ENCODE peak calls at places on chromosomes 4 and X, in six cellular contexts. O is esophagus muscularis mucosa, G is heart right ventricle, F is Caco-2, P is upper lobe of right lung, E is HCT116. I is an unnamed sample. For H3K4me1, the result is how much of the 10 kb centered on the place peaks cover.

GRCh38 chrX:48021026-48021900 is 14.5 kb downstream of the SPACA5 start:
- DNase-seq in O (no peak), G (peak), F (peak), P (peak), E (no peak), I (no peak)

GRCh38 chr4:8699063-8699385 is 106.5 kb downstream of the CPZ start:
- DNase-seq in O (no peak), G (no peak), F (no peak), P (peak), E (no peak), I (no peak)

GRCh38 chr4:169115144-169115896 is 105.3 kb upstream of the CBR4 start:
- DNase-seq in O (no peak), G (no peak), F (peak), P (no peak), E (no peak), I (no peak)

GRCh38 chr4:1449833-1450741 is 43.8 kb upstream of the NKX1-1 start:
- DNase-seq in O (no peak), G (no peak), F (peak), P (no peak), E (no peak), I (no peak)

GRCh38 chrX:136584545-136584944 is 52.5 kb downstream of the VGLL1 start:
- DNase-seq in O (no peak), G (no peak), F (no peak), P (no peak), E (no peak), I (no peak)

GRCh38 chr4:20684852-20685763 is 15.2 kb upstream of the PACRGL start:
- DNase-seq in O (no peak), G (no peak), F (no peak), P (no peak), E (no peak), I (no peak)

GRCh38 chr4:81194286-81194685 is 20.7 kb downstream of the PRKG2 start:
- DNase-seq in O (no peak), G (no peak), F (no peak), P (no peak), E (no peak), I (no peak)

GRCh38 chr4:22668702-22669101 is 24.0 kb upstream of the GBA3 start:
- DNase-seq in O (no peak), G (no peak), F (no peak), P (no peak), E (no peak), I (no peak)

GRCh38 chr4:164617426-164617825 is 136.5 kb upstream of the SMIM31 start:
- DNase-seq in O (no peak), G (no peak), F (no peak), P (no peak), E (no peak), I (no peak)

GRCh38 chr4:153153339-153153851 is 50.8 kb upstream of the TRIM2 start:
- DNase-seq in O (no peak), G (peak), F (peak), P (peak), E (no peak), I (no peak)

GRCh38 chrX:123960956-123961267 is 594 bp upstream of the STAG2 start:
- DNase-seq in O (no peak), G (no peak), F (no peak), P (no peak), E (no peak), I (no peak)

GRCh38 chr4:124044330-124044729 is 647.7 kb downstream of the SPRY1 start:
- DNase-seq in O (no peak), G (no peak), F (no peak), P (no peak), E (no peak), I (no peak)

GRCh38 chrX:7068939-7069367 is 78.6 kb upstream of the STS start:
- DNase-seq in O (no peak), G (peak), F (no peak), P (no peak), E (no peak), I (no peak)

GRCh38 chrX:150547511-150548115 is 20.8 kb upstream of the MTM1 start:
- DNase-seq in O (peak), G (peak), F (no peak), P (peak), E (no peak), I (peak)

GRCh38 chr4:77232653-77233052 is 75.6 kb downstream of the CCNG2 start:
- DNase-seq in O (no peak), G (no peak), F (no peak), P (no peak), E (no peak), I (no peak)

GRCh38 chr4:141352775-141353544 is 132.3 kb downstream of the ZNF330 start:
- DNase-seq in O (no peak), G (no peak), F (no peak), P (no peak), E (no peak), I (no peak)

DNA sequence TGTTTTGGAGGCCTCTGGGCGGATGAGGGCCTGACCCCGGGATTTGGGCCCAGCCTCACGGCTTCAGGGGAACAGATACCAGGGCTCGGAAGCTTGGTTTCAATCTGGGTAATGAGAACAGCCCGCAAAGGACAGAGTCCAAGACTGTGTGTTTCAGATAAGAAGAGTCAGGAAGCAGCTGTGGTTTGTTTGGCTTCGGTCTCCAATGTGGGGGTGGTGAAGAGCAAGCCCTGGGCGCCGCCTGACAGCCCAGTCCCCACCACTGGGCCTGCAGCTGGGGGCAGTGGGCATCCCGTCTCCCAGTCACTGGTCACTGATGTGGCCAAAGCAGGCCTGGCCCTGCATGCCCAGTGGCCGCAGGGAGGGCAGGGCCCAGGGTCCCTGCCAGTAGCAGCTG is 9.1 kb downstream of the WFS1 start:
- DNase-seq in O (no peak), G (peak), F (peak), P (no peak), E (no peak), I (no peak)
- H3K4me1 ChIP-seq in O (half or more), G (half or more), F (under half), P (half or more), E (under half), I (half or more)

DNA sequence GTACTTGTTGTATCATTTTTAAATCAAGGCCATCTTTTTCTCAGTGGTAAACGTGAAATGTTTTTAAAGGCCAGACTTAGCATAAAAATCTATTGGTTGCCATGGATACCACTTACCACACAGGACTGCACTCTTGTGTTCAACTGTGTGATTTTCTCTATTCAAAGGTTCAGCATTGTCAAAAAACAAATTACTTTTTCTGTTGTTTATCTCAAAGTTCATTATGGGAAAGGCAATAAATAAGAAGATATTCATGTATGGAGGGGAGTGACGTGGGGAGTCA is 231.0 kb upstream of the GATB start:
- DNase-seq in O (no peak), G (no peak), F (no peak), P (no peak), E (no peak), I (no peak)
- H3K4me1 ChIP-seq in O (under half), G (under half), F (under half), P (under half), E (under half), I (under half)

GRCh38 chr4:110484767-110485166 is 8.8 kb downstream of the ENPEP start:
- DNase-seq in O (no peak), G (no peak), F (no peak), P (no peak), E (no peak), I (no peak)

GRCh38 chr4:110486226-110486625 is 10.3 kb downstream of the ENPEP start:
- DNase-seq in O (no peak), G (no peak), F (no peak), P (no peak), E (no peak), I (no peak)

GRCh38 chr4:110484029-110484428 is 8.1 kb downstream of the ENPEP start:
- DNase-seq in O (no peak), G (no peak), F (no peak), P (no peak), E (no peak), I (no peak)

GRCh38 chr4:110483516-110483915 is 7.6 kb downstream of the ENPEP start:
- DNase-seq in O (no peak), G (no peak), F (no peak), P (no peak), E (no peak), I (no peak)

GRCh38 chr4:110485452-110485851 is 9.5 kb downstream of the ENPEP start:
- DNase-seq in O (no peak), G (no peak), F (no peak), P (no peak), E (no peak), I (no peak)
- H3K4me1 ChIP-seq in O (under half), G (under half), F (under half), P (under half), E (under half), I (under half)

GRCh38 chr4:134202136-134202535 is 547 bp upstream of the PABPC4L start:
- DNase-seq in O (no peak), G (no peak), F (no peak), P (no peak), E (no peak), I (no peak)
- H3K4me1 ChIP-seq in O (under half), G (under half), F (under half), P (under half), E (under half), I (under half)

DNA sequence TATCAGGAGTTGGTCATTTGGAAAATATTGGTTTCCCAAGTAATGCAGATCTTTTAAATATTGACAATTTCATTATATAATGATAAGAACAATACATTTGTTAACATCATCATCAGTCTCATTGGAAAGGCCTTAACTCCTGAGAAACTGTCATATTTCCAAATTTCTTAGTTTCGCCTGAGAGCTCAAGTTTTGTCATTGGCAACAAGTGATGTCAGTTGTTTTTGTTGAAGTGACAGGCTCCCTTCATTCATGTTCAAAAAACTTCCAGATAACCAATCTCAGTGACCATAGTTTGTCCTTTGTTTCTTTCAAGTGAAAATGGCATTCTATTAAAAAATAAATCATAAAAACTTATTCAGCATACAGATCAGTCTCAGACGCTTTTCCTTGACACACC is 71.8 kb downstream of the HMGB2 start:
- DNase-seq in O (no peak), G (no peak), F (no peak), P (no peak), E (no peak), I (no peak)
- H3K4me1 ChIP-seq in O (under half), G (under half), F (under half), P (under half), E (under half), I (under half)

GRCh38 chrX:2707334-2707760 is 16.3 kb downstream of the CD99 start:
- DNase-seq in O (peak), G (peak), F (peak), P (no peak), E (peak), I (peak)

GRCh38 chrX:2703991-2704369 is 12.9 kb downstream of the CD99 start:
- DNase-seq in O (no peak), G (peak), F (no peak), P (no peak), E (no peak), I (no peak)

GRCh38 chrX:2705036-2705435 is 13.9 kb downstream of the CD99 start:
- DNase-seq in O (no peak), G (no peak), F (no peak), P (no peak), E (no peak), I (peak)

GRCh38 chrX:2708016-2708415 is 16.9 kb downstream of the CD99 start:
- DNase-seq in O (no peak), G (no peak), F (no peak), P (no peak), E (no peak), I (no peak)

DNA sequence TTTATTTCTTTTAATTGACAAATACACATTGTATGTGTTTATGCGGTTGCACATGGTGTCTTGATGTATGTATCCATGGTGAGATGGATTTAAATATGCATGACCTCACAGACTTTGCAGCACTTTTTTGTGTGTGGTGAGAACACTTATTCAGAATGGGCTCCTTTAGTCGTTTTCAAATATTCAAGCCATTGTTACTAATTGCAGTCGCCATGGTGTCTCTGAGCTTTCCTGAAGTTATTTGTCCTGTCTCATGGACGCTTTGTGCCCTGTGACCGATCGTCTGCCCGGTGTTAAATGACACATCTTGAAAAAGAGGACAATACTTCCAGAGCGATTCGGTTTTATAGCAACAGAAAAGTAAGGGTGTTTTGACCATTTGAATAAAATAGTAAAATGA is 14.4 kb downstream of the CD99 start:
- DNase-seq in O (no peak), G (no peak), F (no peak), P (no peak), E (no peak), I (no peak)
- H3K4me1 ChIP-seq in O (half or more), G (half or more), F (under half), P (half or more), E (under half), I (half or more)

DNA sequence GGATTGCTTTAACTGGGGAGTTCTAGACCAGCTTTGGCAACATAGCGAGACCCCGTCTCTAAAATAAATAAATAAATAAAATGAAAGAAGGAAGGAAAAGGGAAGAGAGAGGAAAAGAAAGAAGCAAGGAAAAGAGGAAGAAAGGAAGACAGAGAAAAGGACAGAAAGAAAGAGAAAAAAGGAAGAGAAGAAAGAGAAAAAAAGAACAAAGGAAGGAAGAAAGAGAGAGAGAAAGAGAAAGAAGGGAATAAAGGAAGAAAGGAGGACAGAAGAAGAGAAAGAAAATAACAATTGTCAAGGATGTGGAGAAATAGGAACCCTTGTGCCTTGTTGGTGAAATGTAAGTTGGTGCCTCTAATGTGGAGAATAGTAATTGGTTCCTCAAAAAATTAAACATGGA is 74.6 kb downstream of the ANAPC4 start:
- DNase-seq in O (no peak), G (no peak), F (no peak), P (no peak), E (no peak), I (no peak)
- H3K4me1 ChIP-seq in O (under half), G (under half), F (under half), P (under half), E (under half), I (under half)

GRCh38 chr4:76211769-76212168 is 1.9 kb downstream of the SCARB2 start:
- DNase-seq in O (peak), G (no peak), F (no peak), P (no peak), E (no peak), I (no peak)
- H3K4me1 ChIP-seq in O (half or more), G (half or more), F (half or more), P (half or more), E (under half), I (under half)

DNA sequence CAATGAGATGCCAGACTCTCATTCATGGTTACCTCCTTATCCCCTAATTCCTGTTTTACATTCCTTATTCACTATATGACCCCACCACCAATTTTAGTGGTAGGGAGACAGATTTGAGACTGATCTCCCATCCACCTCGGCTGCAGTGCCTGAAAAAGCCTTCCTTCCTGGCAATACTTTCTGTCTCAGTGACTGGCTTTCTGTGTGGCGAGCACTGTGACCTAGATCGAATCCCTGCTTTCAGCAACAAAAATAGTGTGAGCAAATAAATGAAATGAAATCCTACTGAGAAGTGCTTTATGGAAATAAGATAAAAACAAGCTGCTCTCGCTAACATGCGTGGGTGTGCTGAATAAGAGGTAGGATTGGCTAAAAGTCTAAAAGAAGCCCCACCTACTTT is 165.3 kb downstream of the GPM6A start:
- DNase-seq in O (no peak), G (no peak), F (no peak), P (no peak), E (no peak), I (no peak)
- H3K4me1 ChIP-seq in O (under half), G (under half), F (under half), P (under half), E (under half), I (under half)